ENCODE peak calls at places on chromosomes 16 and 17, in four cellular contexts. R, S, O and D are unnamed samples.

GRCh38 chr16:66521951-66522771 is 27.8 kb downstream of the TK2 start:
- DNase-seq in R (peak), S (peak), O (peak), D (no peak)

GRCh38 chr17:27244481-27245223 is 49.3 kb upstream of the WSB1 start:
- DNase-seq in R (no peak), S (peak), O (no peak), D (peak)

GRCh38 chr17:41972571-41973411 is 6.2 kb downstream of the CNP start:
- DNase-seq in R (no peak), S (no peak), O (no peak), D (no peak)

GRCh38 chr16:88070341-88070740 is 119.1 kb downstream of the BANP start:
- DNase-seq in R (no peak), S (no peak), O (no peak), D (no peak)

GRCh38 chr16:81601008-81601428 is 156.4 kb downstream of the CMIP start:
- DNase-seq in R (no peak), S (no peak), O (no peak), D (no peak)

GRCh38 chr16:24357511-24357910 is 101.4 kb downstream of the CACNG3 start:
- DNase-seq in R (no peak), S (no peak), O (no peak), D (no peak)

GRCh38 chr16:89827383-89828198 is 684 bp upstream of the SPIRE2 start:
- DNase-seq in R (no peak), S (peak), O (no peak), D (peak)

GRCh38 chr17:80277751-80278671 is 17.4 kb downstream of the RNF213 start:
- DNase-seq in R (no peak), S (no peak), O (no peak), D (no peak)

GRCh38 chr16:73047221-73047535 is 750 bp downstream of the ZFHX3 start:
- DNase-seq in R (no peak), S (no peak), O (no peak), D (no peak)

GRCh38 chr17:82241926-82242697 is 13.3 kb downstream of the SLC16A3 start:
- DNase-seq in R (no peak), S (no peak), O (no peak), D (no peak)

GRCh38 chr16:25896412-25896811 is 204.7 kb downstream of the HS3ST4 start:
- DNase-seq in R (no peak), S (no peak), O (no peak), D (no peak)